ENCODE peak calls at places on chromosomes 6 and 20, in eight cellular contexts. P, F, T, W, M, C, I and D are unnamed samples.

GRCh38 chr6:14865609-14866100 is 380.2 kb upstream of the JARID2 start:
- DNase-seq in I (no peak), F (no peak), T (no peak), M (no peak), W (no peak), C (no peak), P (no peak), D (no peak)

GRCh38 chr6:52330470-52330869 is 31.5 kb upstream of the PAQR8 start:
- DNase-seq in I (no peak), M (no peak), W (no peak), P (no peak), C (peak), T (no peak), F (no peak), D (no peak)

GRCh38 chr6:78864957-78865356 is 2.4 kb upstream of the IRAK1BP1 start:
- DNase-seq in T (no peak), I (no peak), M (no peak), C (no peak), F (no peak), P (no peak), W (no peak), D (no peak)

GRCh38 chr6:11585426-11586016 is 48.0 kb downstream of the TMEM170B start:
- DNase-seq in C (no peak), P (peak), T (no peak), M (no peak), I (no peak), W (no peak), F (no peak), D (no peak)

GRCh38 chr6:135087403-135087802 is 32.8 kb upstream of the HBS1L start:
- DNase-seq in I (no peak), F (no peak), P (peak), W (no peak), M (no peak), T (no peak), C (no peak), D (no peak)

GRCh38 chr20:58546756-58547526 is 31.7 kb upstream of the APCDD1L start:
- DNase-seq in F (no peak), P (no peak), T (no peak), M (no peak), W (no peak), I (no peak), C (peak), D (no peak)

GRCh38 chr20:8476023-8476422 is 344.0 kb downstream of the PLCB1 start:
- DNase-seq in T (no peak), F (no peak), P (no peak), I (no peak), M (no peak), W (no peak), C (no peak), D (no peak)

GRCh38 chr6:157283900-157284737 is 39.2 kb downstream of the TMEM242 start:
- DNase-seq in C (no peak), M (no peak), P (no peak), F (no peak), T (no peak), I (no peak), W (no peak), D (no peak)

GRCh38 chr20:44946266-44946852 is 13.8 kb downstream of the TOMM34 start:
- DNase-seq in M (no peak), F (no peak), I (no peak), P (no peak), T (no peak), W (peak), C (no peak), D (no peak)

GRCh38 chr20:52493177-52493711 is 301.7 kb upstream of the ZFP64 start:
- DNase-seq in F (no peak), C (no peak), T (no peak), M (peak), W (no peak), I (no peak), P (no peak), D (no peak)

GRCh38 chr6:38651121-38651784 is 11.5 kb upstream of the BTBD9 start:
- DNase-seq in I (no peak), W (no peak), P (no peak), F (no peak), M (no peak), C (no peak), T (no peak), D (no peak)

GRCh38 chr6:41531591-41532582 is 14.3 kb upstream of the FOXP4 start:
- DNase-seq in M (no peak), C (no peak), W (no peak), I (no peak), P (no peak), F (no peak), T (no peak), D (peak)
- TF ChIP-seq POLR2A in M (no peak), C (no peak), W (no peak), I (no peak), P (no peak), F (no peak), T (no peak), D (peak)

GRCh38 chr6:159830481-159831372 is 30.7 kb downstream of the PNLDC1 start:
- DNase-seq in T (no peak), F (no peak), W (no peak), C (no peak), M (no peak), P (no peak), I (no peak), D (no peak)
- TF ChIP-seq POLR2A in T (no peak), F (no peak), W (no peak), C (no peak), M (no peak), P (no peak), I (no peak), D (no peak)

GRCh38 chr20:2101935-2102584 is 433 bp downstream of the STK35 start:
- DNase-seq in P (peak), T (peak), W (peak), C (peak), I (peak), M (peak), F (peak), D (peak)
- TF ChIP-seq POLR2A in P (peak), T (peak), W (peak), C (no peak), I (no peak), M (peak), F (peak), D (peak)

GRCh38 chr6:142300758-142301251 is 1.0 kb upstream of the ADGRG6 start:
- DNase-seq in W (no peak), T (no peak), I (no peak), C (peak), P (peak), M (peak), F (peak), D (no peak)

GRCh38 chr6:142303191-142303564 is 1.4 kb downstream of the ADGRG6 start:
- DNase-seq in C (no peak), M (no peak), T (no peak), P (no peak), W (no peak), I (no peak), F (no peak), D (no peak)

GRCh38 chr6:142301421-142302391 is at the start of gene ADGRG6:
- DNase-seq in T (no peak), M (peak), F (peak), W (no peak), I (no peak), C (peak), P (peak), D (peak)

GRCh38 chr6:142304241-142304640 is 2.4 kb downstream of the ADGRG6 start:
- DNase-seq in W (no peak), F (no peak), P (no peak), M (no peak), I (no peak), C (no peak), T (no peak), D (no peak)

GRCh38 chr6:142302427-142303190 is 802 bp downstream of the ADGRG6 start:
- DNase-seq in I (peak), C (no peak), T (no peak), M (no peak), W (no peak), F (no peak), P (peak), D (no peak)
- TF ChIP-seq POLR2A in I (no peak), C (no peak), T (no peak), M (no peak), W (no peak), F (no peak), P (no peak), D (no peak)